ENCODE peak calls at places on chromosomes 12 and 14, in seven cellular contexts. A, T, O, N, K, J and D are unnamed samples.

GRCh38 chr14:100237735-100238418 is 1.1 kb upstream of the YY1 start:
- DNase-seq in J (peak), A (peak), O (peak), N (no peak), K (peak), T (peak), D (no peak)

GRCh38 chr12:93740721-93741120 is 63.5 kb downstream of the CRADD start:
- DNase-seq in A (peak), K (no peak), T (no peak), O (no peak), N (no peak), J (peak), D (no peak)

GRCh38 chr14:32764131-32764530 is 174.5 kb upstream of the NPAS3 start:
- DNase-seq in J (peak), T (no peak), K (no peak), O (no peak), N (no peak), A (no peak), D (no peak)

GRCh38 chr12:57242691-57243454 is 8.1 kb downstream of the STAC3 start:
- DNase-seq in K (peak), N (peak), J (no peak), A (peak), O (peak), T (peak), D (peak)

GRCh38 chr12:101859664-101860607 is 17.4 kb upstream of the DRAM1 start:
- DNase-seq in K (peak), T (peak), O (no peak), A (peak), J (no peak), N (no peak), D (no peak)

GRCh38 chr14:67411375-67411774 is 590 bp downstream of the PLEK2 start:
- DNase-seq in N (no peak), K (peak), T (no peak), A (no peak), O (no peak), J (no peak), D (no peak)

GRCh38 chr14:61090432-61091216 is 109.6 kb downstream of the SLC38A6 start:
- DNase-seq in T (no peak), A (no peak), N (no peak), J (no peak), K (no peak), O (no peak), D (no peak)

GRCh38 chr12:9867531-9867930 is 1.6 kb downstream of the CLEC2B start:
- DNase-seq in T (no peak), O (no peak), K (no peak), A (no peak), J (peak), N (no peak), D (no peak)

GRCh38 chr12:131944601-131945251 is 5.0 kb upstream of the EP400 start:
- DNase-seq in T (no peak), K (no peak), N (no peak), O (no peak), J (no peak), A (no peak), D (peak)

GRCh38 chr14:65237956-65238355 is 135.6 kb upstream of the MAX start:
- DNase-seq in T (no peak), J (no peak), A (no peak), O (no peak), N (no peak), K (no peak), D (no peak)

GRCh38 chr12:1797011-1797901 is 23.1 kb upstream of the LRTM2 start:
- DNase-seq in A (peak), O (peak), K (no peak), J (peak), T (peak), N (peak), D (peak)

GRCh38 chr14:102694530-102695171 is 82.6 kb upstream of the TRAF3 start:
- DNase-seq in J (peak), O (peak), K (peak), T (peak), A (peak), N (peak), D (no peak)

GRCh38 chr14:101359221-101360044 is 201.9 kb upstream of the DIO3 start:
- DNase-seq in K (no peak), J (peak), A (no peak), N (no peak), O (no peak), T (no peak), D (no peak)

GRCh38 chr12:125689576-125690410 is 624.6 kb downstream of the AACS start:
- DNase-seq in J (no peak), A (no peak), T (no peak), N (no peak), O (no peak), K (no peak), D (no peak)

GRCh38 chr12:100450726-100451125 is 22.9 kb upstream of the NR1H4 start:
- DNase-seq in T (no peak), O (no peak), N (no peak), A (peak), K (peak), J (peak), D (no peak)

GRCh38 chr12:47977772-47978597 is 14.6 kb downstream of the TMEM106C start:
- DNase-seq in K (no peak), A (no peak), T (no peak), O (no peak), N (no peak), J (no peak), D (no peak)

GRCh38 chr12:105705765-105706164 is 375.3 kb downstream of the C12orf75 start:
- DNase-seq in T (no peak), O (no peak), J (peak), A (peak), K (peak), N (no peak), D (no peak)

GRCh38 chr12:6182279-6182898 is 17.8 kb upstream of the CD9 start:
- DNase-seq in T (no peak), J (peak), N (peak), K (peak), O (no peak), A (peak), D (no peak)

GRCh38 chr14:68939893-68940613 is 39.0 kb downstream of the ACTN1 start:
- DNase-seq in K (peak), N (no peak), J (peak), O (no peak), A (peak), T (no peak), D (peak)

GRCh38 chr14:73935666-73936065 is 14.2 kb downstream of the FAM161B start:
- DNase-seq in T (no peak), J (peak), A (peak), N (no peak), O (no peak), K (peak), D (no peak)

GRCh38 chr14:29233188-29233587 is 466.6 kb downstream of the FOXG1 start:
- DNase-seq in J (no peak), O (no peak), K (no peak), T (no peak), A (no peak), N (no peak), D (no peak)

GRCh38 chr14:58656671-58657411 is 19.1 kb downstream of the DACT1 start:
- DNase-seq in N (no peak), K (no peak), T (no peak), O (no peak), A (no peak), J (no peak), D (no peak)

GRCh38 chr12:78961171-78961570 is 96.6 kb downstream of the SYT1 start:
- DNase-seq in K (no peak), T (no peak), J (no peak), N (no peak), O (no peak), A (no peak), D (no peak)

GRCh38 chr12:119202121-119202527 is 23.4 kb downstream of the HSPB8 start:
- DNase-seq in J (no peak), A (no peak), N (no peak), K (no peak), T (no peak), O (no peak), D (no peak)

GRCh38 chr14:26137161-26137560 is 460.7 kb downstream of the NOVA1 start:
- DNase-seq in O (no peak), K (no peak), A (no peak), J (no peak), T (no peak), N (no peak), D (no peak)
- TF ChIP-seq CTCF in O (no peak), K (no peak), A (peak), J (peak), T (no peak), N (no peak), D (peak)

DNA sequence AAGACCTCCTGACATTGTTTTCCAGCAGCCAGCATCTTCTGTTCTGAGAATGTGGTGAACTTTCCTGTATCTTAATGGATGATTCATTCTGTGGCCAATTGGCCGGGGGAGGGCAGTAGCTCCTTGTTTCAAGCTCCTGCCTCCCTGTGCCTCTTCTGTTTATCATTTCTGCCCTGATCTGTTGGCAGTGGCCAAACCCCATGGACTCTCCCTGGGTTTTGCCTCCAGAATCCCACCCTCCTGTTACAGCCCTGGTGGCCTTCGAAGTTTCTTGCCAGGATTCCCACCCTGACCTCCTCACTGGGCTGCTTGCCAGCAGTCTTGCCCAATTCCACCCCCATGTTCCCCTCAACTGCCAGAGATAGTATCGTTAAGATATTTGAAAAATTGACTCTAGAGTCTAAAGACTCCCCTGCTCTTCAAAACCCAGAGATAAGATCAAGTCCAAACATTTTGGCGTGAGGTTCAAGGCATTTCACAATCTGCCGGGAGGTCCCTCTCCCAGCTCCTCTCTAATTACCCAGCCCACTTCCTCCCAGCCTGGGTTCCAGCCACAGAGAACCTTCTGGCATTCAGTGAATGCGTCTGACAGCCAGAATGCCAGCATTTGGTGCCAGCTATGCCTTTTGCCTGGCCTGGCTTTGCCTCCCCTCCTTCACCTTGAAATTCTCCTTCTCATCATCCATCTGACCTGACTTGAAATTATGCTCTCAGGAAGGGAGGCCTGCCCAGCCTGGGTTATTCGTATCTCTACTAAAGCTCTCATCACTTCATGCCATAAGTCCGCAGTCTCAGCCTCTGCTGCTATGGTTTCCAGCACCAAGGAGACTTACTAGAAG is 37.7 kb upstream of the TXNRD1 start:
- DNase-seq in A (peak), J (peak), K (peak), T (no peak), O (no peak), N (no peak), D (no peak)
- TF ChIP-seq CTCF in A (peak), J (peak), K (peak), T (no peak), O (no peak), N (no peak), D (peak)

GRCh38 chr14:23299558-23299957 is 3.1 kb downstream of the PPP1R3E start:
- DNase-seq in O (no peak), N (no peak), T (no peak), K (peak), J (peak), A (peak), D (no peak)
- TF ChIP-seq CTCF in O (no peak), N (peak), T (peak), K (peak), J (peak), A (no peak), D (peak)

GRCh38 chr12:27667540-27667939 is 28.7 kb upstream of the REP15 start:
- DNase-seq in K (no peak), J (peak), T (no peak), A (peak), O (no peak), N (no peak), D (no peak)

GRCh38 chr12:27672654-27673053 is 23.6 kb upstream of the REP15 start:
- DNase-seq in N (no peak), A (no peak), K (no peak), T (no peak), O (no peak), J (no peak), D (no peak)

GRCh38 chr12:27671865-27672264 is 24.4 kb upstream of the REP15 start:
- DNase-seq in K (no peak), T (no peak), N (no peak), A (no peak), J (no peak), O (no peak), D (no peak)

GRCh38 chr12:27674989-27675388 is 21.3 kb upstream of the REP15 start:
- DNase-seq in K (no peak), T (no peak), A (no peak), N (no peak), J (no peak), O (no peak), D (no peak)

GRCh38 chr12:27673285-27673684 is 23.0 kb upstream of the REP15 start:
- DNase-seq in N (no peak), T (no peak), O (no peak), K (no peak), J (no peak), A (no peak), D (no peak)
- TF ChIP-seq CTCF in N (no peak), T (no peak), O (no peak), K (no peak), J (no peak), A (no peak), D (no peak)

DNA sequence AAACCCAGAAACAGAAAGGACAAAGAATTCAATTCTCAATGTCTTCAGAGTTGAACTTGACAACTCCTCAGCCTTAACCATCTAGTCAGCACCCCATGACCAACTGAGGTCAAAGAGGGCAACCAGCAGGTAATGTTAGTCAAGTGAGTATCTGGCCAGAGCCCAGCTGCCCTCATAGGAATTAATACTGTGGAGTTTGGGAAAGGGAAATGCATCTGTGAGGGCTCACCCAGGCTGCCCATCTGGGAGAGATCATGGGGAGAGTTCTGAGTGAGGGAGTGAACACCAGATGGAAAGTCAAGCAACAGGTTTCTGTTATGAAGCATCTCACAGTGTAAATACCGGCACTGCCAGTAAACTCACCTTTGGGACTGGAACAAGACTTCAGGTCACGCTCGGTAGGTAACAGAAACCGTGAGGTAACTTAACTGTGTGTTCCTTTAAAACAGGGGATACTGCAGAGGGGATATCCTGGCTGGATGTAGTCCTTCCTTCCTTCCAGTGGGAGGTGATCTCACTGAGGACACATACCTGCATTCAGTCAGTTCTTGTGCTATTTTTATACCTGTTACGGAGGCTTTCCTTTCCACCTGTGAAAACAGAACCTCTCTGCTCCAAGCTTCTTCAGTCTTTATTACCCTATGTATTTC is 94.4 kb downstream of the DAD1 start:
- DNase-seq in N (no peak), A (no peak), J (no peak), K (no peak), O (no peak), T (no peak), D (no peak)
- TF ChIP-seq CTCF in N (no peak), A (no peak), J (no peak), K (no peak), O (no peak), T (no peak), D (no peak)

GRCh38 chr12:53327435-53328042 is 6.1 kb upstream of the AAAS start:
- DNase-seq in N (no peak), T (no peak), O (no peak), A (peak), J (peak), K (no peak), D (no peak)
- TF ChIP-seq CTCF in N (peak), T (peak), O (no peak), A (peak), J (peak), K (peak), D (peak)

DNA sequence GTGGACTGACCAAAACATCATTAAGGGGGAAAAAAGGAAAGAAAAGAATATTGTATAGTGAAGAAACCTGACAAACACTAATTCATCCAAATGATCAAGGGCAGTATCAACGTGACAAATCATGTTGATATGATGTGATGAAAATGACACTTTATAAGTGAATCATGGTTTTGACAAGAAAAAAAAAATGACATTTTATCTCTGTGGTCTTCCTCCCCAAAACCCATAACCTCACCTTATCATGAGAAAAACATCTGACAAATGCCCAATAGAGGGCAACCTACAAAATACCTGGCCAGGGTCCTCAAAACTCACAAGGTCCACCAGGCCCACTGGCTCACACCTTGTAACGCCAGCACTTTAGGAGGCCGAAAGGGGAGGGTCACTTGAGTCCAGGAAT is 13.8 kb downstream of the TMED10 start:
- DNase-seq in T (no peak), J (no peak), K (no peak), N (no peak), A (no peak), O (no peak), D (no peak)
- TF ChIP-seq CTCF in T (no peak), J (no peak), K (no peak), N (no peak), A (no peak), O (no peak), D (peak)